ENCODE peak calls at places on chromosome 4, in five cellular contexts. One of them, this sample, is unnamed.

GRCh38 chr4:173807347-173807746 is 277.3 kb upstream of the HAND2 start:
- DNase-seq in lower lobe of right lung: no peak
- DNase-seq in BJ: peak
- DNase-seq in cardiac fibroblast: peak
- DNase-seq in dorsolateral prefrontal cortex: no peak
- DNase-seq in this sample: peak

GRCh38 chr4:173370130-173370476 is 651 bp upstream of the SAP30 start:
- DNase-seq in cardiac fibroblast: no peak
- DNase-seq in lower lobe of right lung: peak
- DNase-seq in BJ: no peak
- DNase-seq in dorsolateral prefrontal cortex: no peak
- DNase-seq in this sample: no peak

GRCh38 chr4:57098945-57099344 is 11.2 kb downstream of the IGFBP7 start:
- DNase-seq in cardiac fibroblast: peak
- DNase-seq in lower lobe of right lung: no peak
- DNase-seq in dorsolateral prefrontal cortex: no peak
- DNase-seq in BJ: peak
- DNase-seq in this sample: peak

GRCh38 chr4:10554694-10555093 is 97.5 kb upstream of the ZNF518B start:
- DNase-seq in BJ: no peak
- DNase-seq in lower lobe of right lung: no peak
- DNase-seq in cardiac fibroblast: peak
- DNase-seq in dorsolateral prefrontal cortex: no peak
- DNase-seq in this sample: peak

GRCh38 chr4:151874328-151874727 is 113.5 kb upstream of the GATB start:
- DNase-seq in cardiac fibroblast: no peak
- DNase-seq in dorsolateral prefrontal cortex: no peak
- DNase-seq in BJ: no peak
- DNase-seq in lower lobe of right lung: no peak
- DNase-seq in this sample: no peak

GRCh38 chr4:101347557-101348366 is 436 bp upstream of the PPP3CA start:
- DNase-seq in lower lobe of right lung: peak
- DNase-seq in cardiac fibroblast: peak
- DNase-seq in dorsolateral prefrontal cortex: peak
- DNase-seq in BJ: peak
- DNase-seq in this sample: peak

GRCh38 chr4:109015413-109015810 is 252.6 kb upstream of the ETNPPL start:
- DNase-seq in lower lobe of right lung: no peak
- DNase-seq in cardiac fibroblast: no peak
- DNase-seq in dorsolateral prefrontal cortex: no peak
- DNase-seq in BJ: no peak
- DNase-seq in this sample: no peak

GRCh38 chr4:184648220-184649025 is 824 bp downstream of the CASP3 start:
- DNase-seq in dorsolateral prefrontal cortex: peak
- DNase-seq in BJ: no peak
- DNase-seq in lower lobe of right lung: peak
- DNase-seq in cardiac fibroblast: peak
- DNase-seq in this sample: peak

GRCh38 chr4:123706961-123707360 is 310.4 kb downstream of the SPRY1 start:
- DNase-seq in BJ: no peak
- DNase-seq in dorsolateral prefrontal cortex: no peak
- DNase-seq in lower lobe of right lung: no peak
- DNase-seq in cardiac fibroblast: no peak
- DNase-seq in this sample: no peak

GRCh38 chr4:122783301-122784215 is 43.1 kb upstream of the FGF2 start:
- DNase-seq in lower lobe of right lung: peak
- DNase-seq in BJ: peak
- DNase-seq in cardiac fibroblast: peak
- DNase-seq in dorsolateral prefrontal cortex: no peak
- DNase-seq in this sample: peak

GRCh38 chr4:6123976-6124375 is 76.4 kb downstream of the JAKMIP1 start:
- DNase-seq in dorsolateral prefrontal cortex: no peak
- DNase-seq in lower lobe of right lung: no peak
- DNase-seq in cardiac fibroblast: no peak
- DNase-seq in BJ: no peak
- DNase-seq in this sample: no peak

GRCh38 chr4:166957451-166957850 is 276.8 kb downstream of the SPOCK3 start:
- DNase-seq in cardiac fibroblast: no peak
- DNase-seq in BJ: no peak
- DNase-seq in dorsolateral prefrontal cortex: no peak
- DNase-seq in lower lobe of right lung: no peak
- DNase-seq in this sample: no peak

GRCh38 chr4:16721618-16722291 is 176.7 kb downstream of the LDB2 start:
- DNase-seq in BJ: no peak
- DNase-seq in cardiac fibroblast: peak
- DNase-seq in lower lobe of right lung: no peak
- DNase-seq in dorsolateral prefrontal cortex: no peak
- DNase-seq in this sample: peak
- H3K4me3 ChIP-seq in BJ: no peak
- H3K4me3 ChIP-seq in cardiac fibroblast: no peak
- H3K4me3 ChIP-seq in lower lobe of right lung: no peak
- H3K4me3 ChIP-seq in dorsolateral prefrontal cortex: no peak
- H3K4me3 ChIP-seq in this sample: no peak

GRCh38 chr4:55819634-55820033 is at the start of gene EXOC1L:
- DNase-seq in BJ: no peak
- DNase-seq in cardiac fibroblast: peak
- DNase-seq in dorsolateral prefrontal cortex: no peak
- DNase-seq in lower lobe of right lung: no peak
- DNase-seq in this sample: peak
- H3K4me3 ChIP-seq in BJ: no peak
- H3K4me3 ChIP-seq in cardiac fibroblast: peak
- H3K4me3 ChIP-seq in dorsolateral prefrontal cortex: peak
- H3K4me3 ChIP-seq in lower lobe of right lung: peak
- H3K4me3 ChIP-seq in this sample: no peak

GRCh38 chr4:118772149-118773081 is 63.5 kb downstream of the SEC24D start:
- DNase-seq in lower lobe of right lung: no peak
- DNase-seq in dorsolateral prefrontal cortex: no peak
- DNase-seq in cardiac fibroblast: peak
- DNase-seq in BJ: no peak
- DNase-seq in this sample: peak
- H3K4me3 ChIP-seq in lower lobe of right lung: no peak
- H3K4me3 ChIP-seq in dorsolateral prefrontal cortex: no peak
- H3K4me3 ChIP-seq in cardiac fibroblast: no peak
- H3K4me3 ChIP-seq in BJ: no peak
- H3K4me3 ChIP-seq in this sample: no peak

GRCh38 chr4:147736458-147736857 is 4.6 kb downstream of the ARHGAP10 start:
- DNase-seq in cardiac fibroblast: peak
- DNase-seq in dorsolateral prefrontal cortex: no peak
- DNase-seq in BJ: no peak
- DNase-seq in lower lobe of right lung: no peak
- DNase-seq in this sample: peak
- H3K4me3 ChIP-seq in cardiac fibroblast: no peak
- H3K4me3 ChIP-seq in dorsolateral prefrontal cortex: no peak
- H3K4me3 ChIP-seq in BJ: no peak
- H3K4me3 ChIP-seq in lower lobe of right lung: no peak
- H3K4me3 ChIP-seq in this sample: no peak

GRCh38 chr4:26884486-26884988 is 23.9 kb downstream of the STIM2 start:
- DNase-seq in dorsolateral prefrontal cortex: no peak
- DNase-seq in cardiac fibroblast: no peak
- DNase-seq in lower lobe of right lung: no peak
- DNase-seq in BJ: no peak
- DNase-seq in this sample: no peak
- H3K4me3 ChIP-seq in dorsolateral prefrontal cortex: no peak
- H3K4me3 ChIP-seq in cardiac fibroblast: no peak
- H3K4me3 ChIP-seq in lower lobe of right lung: no peak
- H3K4me3 ChIP-seq in BJ: no peak
- H3K4me3 ChIP-seq in this sample: no peak

This sample was measured in fibroblast of mammary gland.